ENCODE peak calls at places on chromosome 6, in six cellular contexts. W is A549, A is endothelial cell of umbilical vein, U is K562, F is GM12878, R is HepG2. K is an unnamed sample.

GRCh38 chr6:4441981-4442434 is 306.6 kb upstream of the ECI2 start:
- DNase-seq in A (peak), W (peak), U (no peak), R (no peak), F (no peak), K (no peak)

GRCh38 chr6:140478631-140479030 is 1104.2 kb upstream of the CITED2 start:
- DNase-seq in A (no peak), R (no peak), F (no peak), W (no peak), U (no peak), K (no peak)

GRCh38 chr6:150567823-150568383 is 31.8 kb upstream of the PLEKHG1 start:
- DNase-seq in U (no peak), R (no peak), F (no peak), A (no peak), W (no peak), K (no peak)

GRCh38 chr6:4660377-4661321 is 115.6 kb upstream of the CDYL start:
- DNase-seq in W (no peak), U (no peak), F (no peak), A (no peak), R (no peak), K (no peak)

GRCh38 chr6:1636971-1637871 is 27.5 kb downstream of the FOXC1 start:
- DNase-seq in A (no peak), R (no peak), W (peak), U (no peak), F (no peak), K (no peak)

GRCh38 chr6:168347053-168347452 is 27.5 kb upstream of the DACT2 start:
- DNase-seq in F (no peak), R (no peak), A (no peak), W (no peak), U (no peak), K (no peak)

GRCh38 chr6:16345449-16346330 is 107.3 kb downstream of the GMPR start:
- DNase-seq in A (peak), F (no peak), W (peak), R (peak), U (no peak), K (peak)

GRCh38 chr6:1016329-1017302 is 295.3 kb upstream of the FOXQ1 start:
- DNase-seq in F (no peak), R (no peak), A (no peak), W (no peak), U (no peak), K (no peak)

GRCh38 chr6:11414564-11414963 is 123.0 kb upstream of the TMEM170B start:
- DNase-seq in U (no peak), W (peak), A (peak), R (peak), F (peak), K (no peak)

GRCh38 chr6:15389759-15390723 is 144.2 kb downstream of the JARID2 start:
- DNase-seq in A (peak), U (peak), R (peak), W (peak), F (peak), K (peak)

GRCh38 chr6:7727150-7727950 is 1.5 kb downstream of the BMP6 start:
- DNase-seq in R (no peak), W (peak), F (no peak), U (peak), A (no peak), K (peak)

GRCh38 chr6:100554228-100554627 is 89.5 kb upstream of the SIM1 start:
- DNase-seq in A (no peak), W (no peak), U (no peak), F (no peak), R (no peak), K (no peak)

GRCh38 chr6:3773696-3774298 is 22.3 kb upstream of the PXDC1 start:
- DNase-seq in W (no peak), F (no peak), R (no peak), U (no peak), A (peak), K (no peak)

GRCh38 chr6:79536615-79536968 is 638 bp downstream of the LCA5 start:
- DNase-seq in A (no peak), U (no peak), F (no peak), W (no peak), R (no peak), K (no peak)

GRCh38 chr6:53624491-53624890 is 41.1 kb downstream of the KLHL31 start:
- DNase-seq in R (no peak), A (no peak), U (no peak), W (no peak), F (no peak), K (no peak)

GRCh38 chr6:85482206-85483040 is 32.5 kb downstream of the NT5E start:
- DNase-seq in A (no peak), F (no peak), U (no peak), R (no peak), W (no peak), K (no peak)

GRCh38 chr6:116697475-116697874 is 16.5 kb downstream of the KPNA5 start:
- DNase-seq in W (no peak), F (no peak), A (no peak), U (no peak), R (no peak), K (peak)

GRCh38 chr6:42774201-42774600 is 7.7 kb upstream of the BICRAL start:
- DNase-seq in F (no peak), A (no peak), U (no peak), R (no peak), W (no peak), K (no peak)

GRCh38 chr6:42781546-42781810 is 374 bp upstream of the BICRAL start:
- DNase-seq in U (peak), R (no peak), W (no peak), F (no peak), A (peak), K (peak)

GRCh38 chr6:42779521-42779920 is 2.3 kb upstream of the BICRAL start:
- DNase-seq in F (no peak), R (no peak), A (no peak), W (no peak), U (no peak), K (no peak)

GRCh38 chr6:42778072-42778471 is 3.8 kb upstream of the BICRAL start:
- DNase-seq in F (no peak), W (no peak), R (no peak), A (no peak), U (no peak), K (no peak)

GRCh38 chr6:42777126-42777822 is 4.6 kb upstream of the BICRAL start:
- DNase-seq in A (no peak), U (no peak), R (peak), W (no peak), F (peak), K (peak)
- TF ChIP-seq MYC in A (no peak), U (no peak), R (no peak), W (no peak), F (no peak), K (no peak)

GRCh38 chr6:167122827-167123657 is at the start of gene CCR6:
- DNase-seq in A (no peak), R (peak), W (no peak), U (no peak), F (no peak), K (no peak)

GRCh38 chr6:167119680-167120556 is 3.0 kb upstream of the CCR6 start:
- DNase-seq in A (no peak), U (peak), W (no peak), R (no peak), F (no peak), K (peak)

GRCh38 chr6:167122041-167122826 is 662 bp upstream of the CCR6 start:
- DNase-seq in F (no peak), R (no peak), A (no peak), U (no peak), W (no peak), K (no peak)

GRCh38 chr6:167120557-167121030 is 2.3 kb upstream of the CCR6 start:
- DNase-seq in U (no peak), A (no peak), R (no peak), W (no peak), F (no peak), K (no peak)

GRCh38 chr6:167121471-167121870 is 1.4 kb upstream of the CCR6 start:
- DNase-seq in A (no peak), R (no peak), U (no peak), F (no peak), W (no peak), K (no peak)
- TF ChIP-seq MYC in A (no peak), R (no peak), U (no peak), F (no peak), W (no peak), K (no peak)

DNA sequence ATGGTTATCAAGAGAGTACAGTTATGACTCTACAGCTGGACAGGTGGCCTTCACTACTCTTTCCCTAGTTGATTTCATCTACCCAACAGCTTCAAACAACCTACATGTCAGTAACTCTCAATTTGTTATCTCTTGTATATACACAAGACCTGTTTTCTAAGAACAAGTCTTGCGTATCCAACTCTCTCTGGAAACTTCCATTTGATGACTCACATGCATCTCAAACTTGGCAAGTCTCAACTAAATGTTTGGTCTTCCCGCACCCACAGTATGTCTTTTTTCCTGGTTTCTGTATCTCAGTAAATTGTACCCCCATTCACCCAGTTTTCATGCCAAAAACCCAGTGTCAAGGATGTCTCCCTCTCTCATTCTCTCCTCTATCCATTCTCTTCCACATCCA is 97.7 kb downstream of the BTBD9 start:
- DNase-seq in R (no peak), F (no peak), U (no peak), W (no peak), A (no peak), K (no peak)
- TF ChIP-seq MYC in R (no peak), F (no peak), U (no peak), W (no peak), A (no peak), K (no peak)

GRCh38 chr6:72579865-72580264 is 42.0 kb upstream of the KCNQ5 start:
- DNase-seq in W (no peak), F (no peak), U (no peak), A (no peak), R (no peak), K (peak)

DNA sequence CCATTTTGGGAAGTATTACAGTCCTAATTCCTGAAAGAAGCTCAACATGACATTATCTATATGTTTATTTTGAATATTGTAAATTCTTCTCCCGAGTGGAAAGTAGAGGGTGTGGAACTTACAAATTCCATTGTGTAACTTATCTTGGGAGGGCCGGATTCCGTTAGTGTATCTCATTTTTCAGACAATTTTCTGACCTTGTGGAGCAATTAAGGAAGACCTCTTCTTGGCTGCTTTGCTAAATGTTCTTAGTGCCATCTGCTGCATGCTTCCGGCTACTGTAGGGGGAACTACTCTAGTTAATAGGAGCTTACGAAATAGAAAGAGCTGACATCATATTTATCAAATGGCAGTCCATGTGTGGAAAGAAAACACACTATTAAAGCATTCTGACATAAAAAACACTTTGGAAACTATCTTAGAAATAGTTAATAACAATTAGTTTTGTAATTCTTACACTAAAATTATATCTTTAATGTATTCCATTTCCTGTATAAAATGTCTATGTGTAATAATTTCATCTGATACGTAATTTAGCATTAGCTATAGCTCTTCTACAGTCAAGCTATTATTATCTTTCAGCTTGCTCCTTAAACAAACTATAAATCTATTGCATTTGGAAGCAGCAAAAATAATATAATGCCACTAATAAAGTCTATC is 41.5 kb upstream of the KCNQ5 start:
- DNase-seq in F (no peak), R (peak), U (peak), W (peak), A (no peak), K (peak)
- TF ChIP-seq MYC in F (no peak), R (no peak), U (no peak), W (no peak), A (no peak), K (peak)

GRCh38 chr6:132566404-132566803 is 3.7 kb upstream of the TAAR6 start:
- DNase-seq in F (no peak), A (no peak), R (no peak), W (no peak), U (no peak), K (no peak)
- TF ChIP-seq MYC in F (no peak), A (no peak), R (no peak), W (no peak), U (no peak), K (no peak)

GRCh38 chr6:35412102-35412501 is 40.0 kb upstream of the FANCE start:
- DNase-seq in F (no peak), U (no peak), R (no peak), A (no peak), W (no peak), K (no peak)

GRCh38 chr6:35413911-35414310 is 38.2 kb upstream of the FANCE start:
- DNase-seq in R (no peak), U (no peak), W (no peak), A (no peak), F (no peak), K (no peak)

GRCh38 chr6:35407086-35407485 is 45.1 kb upstream of the FANCE start:
- DNase-seq in W (no peak), R (no peak), U (no peak), F (no peak), A (no peak), K (no peak)

GRCh38 chr6:35409245-35409644 is 42.9 kb upstream of the FANCE start:
- DNase-seq in F (no peak), R (no peak), A (no peak), U (no peak), W (no peak), K (no peak)

DNA sequence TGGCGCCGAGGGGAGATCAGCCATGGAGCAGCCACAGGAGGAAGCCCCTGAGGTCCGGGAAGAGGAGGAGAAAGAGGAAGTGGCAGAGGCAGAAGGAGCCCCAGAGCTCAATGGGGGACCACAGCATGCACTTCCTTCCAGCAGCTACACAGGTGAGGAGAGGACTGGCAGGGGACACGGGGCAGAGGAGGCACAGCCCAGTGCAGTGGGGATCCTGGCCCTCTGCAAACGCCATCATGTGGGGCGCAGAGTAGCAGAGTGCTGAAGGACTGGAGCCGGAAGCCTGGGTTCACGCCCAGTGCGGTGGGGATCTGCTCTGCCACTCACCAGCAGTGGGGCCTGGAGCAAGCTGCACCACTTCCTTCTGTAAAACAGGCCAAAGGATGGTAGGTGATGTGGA is 41.1 kb upstream of the FANCE start:
- DNase-seq in R (no peak), U (no peak), W (no peak), A (no peak), F (no peak), K (peak)
- TF ChIP-seq MYC in R (no peak), U (no peak), W (no peak), A (no peak), F (no peak), K (no peak)

GRCh38 chr6:162904069-162904663 is 176.4 kb downstream of the PACRG start:
- DNase-seq in W (no peak), F (no peak), A (no peak), U (no peak), R (no peak), K (no peak)

GRCh38 chr6:162907876-162908481 is 180.2 kb downstream of the PACRG start:
- DNase-seq in U (no peak), R (peak), F (no peak), A (peak), W (peak), K (peak)

GRCh38 chr6:162900503-162900902 is 172.7 kb downstream of the PACRG start:
- DNase-seq in W (no peak), F (no peak), A (no peak), U (no peak), R (no peak), K (no peak)

DNA sequence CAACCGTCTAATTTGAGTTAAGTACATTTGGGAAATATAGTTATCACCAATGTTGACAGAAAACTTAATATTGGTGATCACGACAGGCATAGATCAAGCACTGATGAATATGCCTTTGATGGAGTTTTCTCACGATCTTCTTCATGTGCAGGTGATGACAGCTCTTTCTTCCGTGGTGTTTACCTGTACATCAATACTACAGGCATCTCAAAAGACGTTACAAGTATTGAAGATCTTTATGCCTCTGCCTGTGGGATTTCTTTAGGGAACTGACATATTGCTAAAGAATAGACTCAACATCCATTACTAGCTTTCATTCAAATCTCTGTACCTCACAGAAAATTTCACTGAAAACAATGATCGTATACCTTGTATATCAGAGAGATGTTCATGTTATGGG is 178.7 kb downstream of the PACRG start:
- DNase-seq in R (no peak), A (no peak), F (no peak), U (no peak), W (no peak), K (no peak)
- TF ChIP-seq MYC in R (no peak), A (no peak), F (no peak), U (no peak), W (no peak), K (no peak)

DNA sequence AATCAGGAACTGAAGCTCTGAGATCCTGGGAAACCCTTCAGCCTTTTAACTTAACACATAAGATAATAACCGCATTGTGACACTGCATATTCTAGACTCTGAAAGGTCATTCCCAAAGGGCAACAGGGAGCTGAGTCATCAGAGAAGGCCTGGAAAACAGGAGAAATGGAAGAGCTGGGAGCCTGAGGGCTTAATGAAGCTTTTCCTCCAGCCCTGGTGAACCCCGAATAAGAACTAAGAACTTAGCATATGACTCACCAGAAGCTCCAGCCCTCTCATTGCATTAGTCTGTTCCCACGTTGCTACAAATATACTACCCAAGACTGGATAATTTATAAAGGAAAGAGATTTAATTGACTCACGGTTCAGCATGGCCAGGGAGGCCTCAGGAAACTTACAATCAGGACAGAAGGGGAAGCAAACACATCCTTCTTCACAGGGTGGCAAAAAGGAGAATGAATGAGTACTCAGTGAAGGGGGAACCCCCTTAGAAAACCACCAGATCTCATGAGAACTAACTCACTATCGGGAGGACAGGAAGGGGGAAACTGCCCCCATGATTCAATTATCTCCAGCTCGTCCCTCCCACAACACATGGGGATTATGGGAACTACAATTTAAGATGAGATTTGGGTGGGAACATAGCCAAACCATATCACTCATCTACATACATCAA is 648.5 kb downstream of the TFAP2A start:
- DNase-seq in A (peak), R (no peak), U (no peak), F (peak), W (peak), K (no peak)
- TF ChIP-seq MYC in A (no peak), R (no peak), U (no peak), F (no peak), W (no peak), K (no peak)

GRCh38 chr6:121652726-121653623 is 217.5 kb downstream of the GJA1 start:
- DNase-seq in A (peak), F (no peak), W (peak), U (no peak), R (no peak), K (peak)
- TF ChIP-seq MYC in A (no peak), F (no peak), W (no peak), U (no peak), R (no peak), K (peak)

GRCh38 chr6:157789861-157790260 is 33.2 kb upstream of the SNX9 start:
- DNase-seq in F (no peak), W (peak), R (peak), A (no peak), U (peak), K (peak)
- TF ChIP-seq MYC in F (no peak), W (no peak), R (no peak), A (no peak), U (no peak), K (no peak)